ENCODE peak calls at places on chromosomes 1 and 21, in ten cellular contexts. W is neural crest cell, U is fibroblast of villous mesenchyme, R is AG10803, F is keratinocyte, N is osteocyte, J is transverse colon, P is endothelial cell of umbilical vein, Z is GM10248, Y is OCI-LY7. A is an unnamed sample.

GRCh38 chr1:109891930-109892329 is 18.7 kb upstream of the CSF1 start:
- DNase-seq in W (no peak), Z (no peak), Y (peak; percentile 55), F (no peak), U (no peak), R (no peak), J (no peak), P (peak; percentile 37), N (no peak), A (no peak)

GRCh38 chr1:187203257-187203656 is 374.5 kb downstream of the PLA2G4A start:
- DNase-seq in P (peak; percentile 2), Z (no peak), W (no peak), F (no peak), R (peak; percentile 47), J (no peak), U (peak; percentile 5), Y (no peak), N (no peak), A (peak; percentile 57)

GRCh38 chr21:38448619-38449186 is 49.6 kb downstream of the ERG start:
- DNase-seq in U (no peak), J (no peak), F (no peak), N (no peak), Y (no peak), P (peak; percentile 36), Z (no peak), R (peak; percentile 62), W (no peak), A (no peak)

GRCh38 chr21:36235058-36235582 is 78.5 kb downstream of the DOP1B start:
- DNase-seq in R (no peak), W (no peak), F (no peak), U (peak; percentile 95), Y (no peak), Z (no peak), P (no peak), N (no peak), J (no peak), A (peak; percentile 26)

GRCh38 chr1:113684153-113684541 is 75.1 kb downstream of the PHTF1 start:
- DNase-seq in Y (no peak), J (peak; percentile 41), Z (no peak), R (peak; percentile 67), U (peak; percentile 61), W (no peak), N (no peak), F (no peak), P (peak; percentile 89), A (peak; percentile 68)

GRCh38 chr1:31802190-31803150 is 13.4 kb downstream of the SPOCD1 start:
- DNase-seq in Y (no peak), U (peak; percentile 54), W (no peak), R (peak; percentile 39), J (no peak), P (peak; percentile 73), N (peak; percentile 25), F (no peak), Z (no peak), A (peak; percentile 60)

GRCh38 chr1:89941110-89941770 is 53.7 kb upstream of the ZNF326 start:
- DNase-seq in R (no peak), J (no peak), Z (no peak), U (no peak), P (no peak), F (no peak), Y (peak; percentile 14), W (no peak), N (no peak), A (no peak)

GRCh38 chr1:19416145-19416544 is 69.2 kb downstream of the CAPZB start:
- DNase-seq in Z (no peak), J (no peak), U (no peak), R (no peak), N (no peak), F (no peak), W (no peak), Y (no peak), P (no peak), A (no peak)

GRCh38 chr1:50783286-50783685 is 176.8 kb downstream of the FAF1 start:
- DNase-seq in R (no peak), W (no peak), U (peak; percentile 56), F (no peak), J (no peak), N (no peak), P (no peak), Y (no peak), Z (no peak), A (peak; percentile 7)

GRCh38 chr1:99365545-99365944 is 101.3 kb downstream of the PLPPR4 start:
- DNase-seq in J (no peak), U (no peak), R (no peak), Z (no peak), N (no peak), Y (no peak), P (no peak), W (no peak), F (no peak), A (no peak)

GRCh38 chr1:67668660-67669059 is 16.3 kb upstream of the GADD45A start:
- DNase-seq in J (peak; percentile 85), U (peak; percentile 72), P (no peak), W (no peak), Z (no peak), Y (no peak), R (no peak), F (no peak), N (no peak), A (no peak)

GRCh38 chr1:36589006-36589405 is 106.3 kb upstream of the CSF3R start:
- DNase-seq in Y (no peak), W (no peak), P (no peak), N (no peak), Z (no peak), R (no peak), U (no peak), J (no peak), F (no peak), A (no peak)

GRCh38 chr1:232805269-232806070 is at the start of gene MAP10:
- DNase-seq in N (peak; percentile 87), U (peak; percentile 72), R (peak; percentile 74), W (peak; percentile 36), P (peak; percentile 77), F (no peak), J (peak; percentile 76), Y (peak; percentile 87), Z (peak; percentile 88), A (peak; percentile 86)

GRCh38 chr1:201020040-201020591 is 3.4 kb downstream of the KIF21B start:
- DNase-seq in R (no peak), Y (peak; percentile 68), U (no peak), N (no peak), J (peak; percentile 65), P (no peak), W (no peak), F (no peak), Z (no peak), A (no peak)

GRCh38 chr1:242651817-242652216 is 127.3 kb upstream of the PLD5 start:
- DNase-seq in N (no peak), F (no peak), Y (peak; percentile 14), R (no peak), P (no peak), Z (no peak), J (no peak), W (no peak), U (no peak), A (no peak)
- TF ChIP-seq CTCF in N (peak; percentile 7), F (peak; percentile 60), Y (peak; percentile 63), R (no peak), P (no peak), Z (no peak), J (no peak), W (peak; percentile 44), U (no peak), A (no peak)

GRCh38 chr21:25350056-25350455 is 257.2 kb downstream of the MRPL39 start:
- DNase-seq in J (no peak), U (peak; percentile 40), Y (no peak), Z (peak; percentile 20), R (peak; percentile 43), N (no peak), F (no peak), P (peak; percentile 45), W (no peak), A (peak; percentile 76)
- TF ChIP-seq CTCF in J (no peak), U (peak; percentile 54), Y (peak; percentile 58), Z (peak; percentile 38), R (peak; percentile 68), N (peak; percentile 59), F (peak; percentile 38), P (peak; percentile 43), W (peak; percentile 47), A (peak; percentile 89)

GRCh38 chr1:30052178-30052577 is 671.2 kb downstream of the MATN1 start:
- DNase-seq in Y (no peak), N (no peak), W (no peak), R (no peak), J (no peak), F (no peak), Z (no peak), U (no peak), P (no peak), A (no peak)
- TF ChIP-seq CTCF in Y (no peak), N (no peak), W (no peak), R (no peak), J (no peak), F (no peak), Z (no peak), U (peak; percentile 9), P (no peak), A (no peak)

GRCh38 chr1:3483801-3484444 is 29.5 kb downstream of the ARHGEF16 start:
- DNase-seq in P (peak; percentile 25), R (peak; percentile 25), W (peak; percentile 72), N (no peak), Y (peak; percentile 39), Z (peak; percentile 80), F (no peak), J (peak; percentile 50), U (peak; percentile 20), A (peak; percentile 42)
- TF ChIP-seq CTCF in P (peak; percentile 91), R (peak; percentile 76), W (peak; percentile 79), N (peak; percentile 75), Y (peak; percentile 84), Z (peak; percentile 76), F (peak; percentile 98), J (peak; percentile 92), U (peak; percentile 92), A (peak; percentile 90)

DNA sequence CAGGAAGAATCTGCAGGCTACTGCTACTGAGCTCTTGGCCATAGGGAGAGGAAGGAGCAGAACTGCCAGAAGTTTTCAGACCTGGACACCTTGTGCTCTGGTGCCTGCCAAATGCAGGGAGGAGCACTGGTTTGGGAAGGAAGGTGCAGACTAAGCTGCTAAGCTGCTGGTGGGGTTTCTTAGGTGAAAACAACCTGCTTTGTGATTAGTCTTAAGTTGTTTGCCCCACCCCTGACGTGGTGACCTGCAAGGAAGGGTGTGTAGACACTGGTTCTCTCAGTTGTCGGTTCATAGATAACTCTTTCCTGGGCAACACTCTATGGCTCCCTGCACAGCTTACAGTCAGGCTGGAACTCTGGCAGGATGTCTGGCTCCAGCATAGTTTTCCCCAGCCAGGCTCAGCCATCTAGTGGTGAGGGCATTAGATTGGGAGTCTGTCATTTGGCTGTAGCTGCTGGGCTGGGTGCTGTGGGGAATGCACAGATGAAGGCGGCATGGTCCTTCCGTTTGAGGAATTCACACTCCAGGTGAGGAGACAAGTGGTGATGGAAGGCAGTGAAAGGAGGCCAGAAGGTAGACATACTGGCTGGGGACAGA is 10.3 kb upstream of the S100A10 start:
- DNase-seq in W (no peak), U (no peak), N (no peak), Y (no peak), R (no peak), Z (no peak), F (no peak), P (no peak), J (no peak), A (no peak)
- TF ChIP-seq CTCF in W (no peak), U (peak; percentile 27), N (no peak), Y (no peak), R (peak; percentile 28), Z (no peak), F (peak; percentile 59), P (peak; percentile 30), J (no peak), A (peak; percentile 36)

GRCh38 chr21:28337319-28337718 is 655.4 kb downstream of the LTN1 start:
- DNase-seq in Z (no peak), N (no peak), J (no peak), W (no peak), F (no peak), Y (peak; percentile 42), R (peak; percentile 72), P (peak; percentile 56), U (peak; percentile 77), A (peak; percentile 75)
- TF ChIP-seq CTCF in Z (no peak), N (peak; percentile 63), J (no peak), W (peak; percentile 61), F (peak; percentile 32), Y (peak; percentile 68), R (peak; percentile 58), P (no peak), U (peak; percentile 50), A (peak; percentile 48)

A was measured in choroid plexus epithelial cell.